ENCODE peak calls at places on chromosomes 5 and 9, in ten cellular contexts. One of them, this sample, is unnamed.

GRCh38 chr9:129763235-129763917 is 10.5 kb upstream of the PTGES start:
- DNase-seq in spleen: no peak
- DNase-seq in stomach: no peak
- DNase-seq in pancreas: no peak
- DNase-seq in SK-N-SH: no peak
- DNase-seq in IMR-90: peak; percentile 80
- DNase-seq in sigmoid colon: peak; percentile 76
- DNase-seq in psoas muscle: no peak
- DNase-seq in fibroblast of lung: peak; percentile 59
- DNase-seq in neural progenitor cell: no peak
- DNase-seq in this sample: no peak

GRCh38 chr5:133918731-133919130 is 49.7 kb downstream of the C5orf15 start:
- DNase-seq in stomach: no peak
- DNase-seq in neural progenitor cell: no peak
- DNase-seq in fibroblast of lung: no peak
- DNase-seq in psoas muscle: no peak
- DNase-seq in IMR-90: no peak
- DNase-seq in sigmoid colon: no peak
- DNase-seq in spleen: no peak
- DNase-seq in SK-N-SH: no peak
- DNase-seq in pancreas: no peak
- DNase-seq in this sample: no peak

GRCh38 chr5:133905494-133905893 is 62.9 kb downstream of the C5orf15 start:
- DNase-seq in neural progenitor cell: no peak
- DNase-seq in pancreas: no peak
- DNase-seq in fibroblast of lung: no peak
- DNase-seq in psoas muscle: no peak
- DNase-seq in IMR-90: no peak
- DNase-seq in spleen: no peak
- DNase-seq in sigmoid colon: no peak
- DNase-seq in stomach: no peak
- DNase-seq in SK-N-SH: no peak
- DNase-seq in this sample: no peak

GRCh38 chr5:154194348-154195329 is 4.1 kb downstream of the GALNT10 start:
- DNase-seq in neural progenitor cell: peak; percentile 64
- DNase-seq in psoas muscle: no peak
- DNase-seq in stomach: peak; percentile 45
- DNase-seq in fibroblast of lung: peak; percentile 88
- DNase-seq in SK-N-SH: no peak
- DNase-seq in pancreas: no peak
- DNase-seq in IMR-90: peak; percentile 73
- DNase-seq in spleen: no peak
- DNase-seq in sigmoid colon: no peak
- DNase-seq in this sample: no peak

GRCh38 chr9:34633851-34634550 is 3.6 kb downstream of the SIGMAR1 start:
- DNase-seq in spleen: peak; percentile 87
- DNase-seq in psoas muscle: peak; percentile 82
- DNase-seq in neural progenitor cell: peak; percentile 84
- DNase-seq in fibroblast of lung: peak; percentile 46
- DNase-seq in IMR-90: peak; percentile 64
- DNase-seq in stomach: peak; percentile 65
- DNase-seq in SK-N-SH: peak; percentile 84
- DNase-seq in pancreas: peak; percentile 53
- DNase-seq in sigmoid colon: peak; percentile 79
- DNase-seq in this sample: no peak

GRCh38 chr5:170451764-170452365 is 52.0 kb upstream of the KCNIP1 start:
- DNase-seq in fibroblast of lung: peak; percentile 66
- DNase-seq in stomach: no peak
- DNase-seq in sigmoid colon: no peak
- DNase-seq in spleen: no peak
- DNase-seq in pancreas: no peak
- DNase-seq in SK-N-SH: no peak
- DNase-seq in neural progenitor cell: no peak
- DNase-seq in IMR-90: peak; percentile 8
- DNase-seq in psoas muscle: no peak
- DNase-seq in this sample: no peak

GRCh38 chr5:174607205-174607604 is 117.2 kb upstream of the MSX2 start:
- DNase-seq in pancreas: no peak
- DNase-seq in neural progenitor cell: no peak
- DNase-seq in IMR-90: no peak
- DNase-seq in psoas muscle: no peak
- DNase-seq in sigmoid colon: no peak
- DNase-seq in spleen: no peak
- DNase-seq in stomach: no peak
- DNase-seq in fibroblast of lung: no peak
- DNase-seq in SK-N-SH: no peak
- DNase-seq in this sample: no peak

GRCh38 chr5:172868924-172869565 is 35.0 kb downstream of the ERGIC1 start:
- DNase-seq in sigmoid colon: peak; percentile 98
- DNase-seq in pancreas: peak; percentile 67
- DNase-seq in psoas muscle: peak; percentile 95
- DNase-seq in neural progenitor cell: no peak
- DNase-seq in spleen: peak; percentile 64
- DNase-seq in stomach: peak; percentile 72
- DNase-seq in fibroblast of lung: peak; percentile 94
- DNase-seq in SK-N-SH: peak; percentile 39
- DNase-seq in IMR-90: peak; percentile 96
- DNase-seq in this sample: peak; percentile 89

GRCh38 chr9:112540800-112541199 is 54.2 kb downstream of the KIAA1958 start:
- DNase-seq in spleen: no peak
- DNase-seq in IMR-90: peak; percentile 8
- DNase-seq in stomach: no peak
- DNase-seq in neural progenitor cell: no peak
- DNase-seq in SK-N-SH: no peak
- DNase-seq in fibroblast of lung: no peak
- DNase-seq in psoas muscle: no peak
- DNase-seq in sigmoid colon: no peak
- DNase-seq in pancreas: no peak
- DNase-seq in this sample: no peak

DNA sequence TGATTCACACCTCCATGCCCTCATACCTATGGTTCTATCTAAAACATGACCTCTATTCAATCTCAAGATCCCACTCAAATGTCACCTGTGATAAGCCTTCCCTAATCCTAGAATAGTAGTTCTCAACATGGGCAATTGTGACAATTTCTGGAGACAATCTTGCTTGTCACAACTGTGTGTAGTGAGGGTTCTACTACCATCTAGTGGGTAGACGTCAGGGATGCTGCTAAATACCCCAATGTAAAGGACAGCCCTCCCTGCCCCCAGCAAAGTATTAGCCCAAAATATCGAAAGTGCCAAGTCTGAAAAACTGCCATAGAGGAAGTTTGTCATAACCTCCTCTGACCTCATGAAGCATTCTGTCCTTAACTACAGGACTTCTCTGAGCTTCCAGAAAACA is 32.0 kb downstream of the TBCA start:
- DNase-seq in stomach: no peak
- DNase-seq in pancreas: no peak
- DNase-seq in SK-N-SH: no peak
- DNase-seq in neural progenitor cell: no peak
- DNase-seq in psoas muscle: no peak
- DNase-seq in sigmoid colon: no peak
- DNase-seq in IMR-90: no peak
- DNase-seq in fibroblast of lung: no peak
- DNase-seq in spleen: no peak
- DNase-seq in this sample: no peak
- TF ChIP-seq CTCF in stomach: no peak
- TF ChIP-seq CTCF in pancreas: no peak
- TF ChIP-seq CTCF in SK-N-SH: no peak
- TF ChIP-seq CTCF in neural progenitor cell: no peak
- TF ChIP-seq CTCF in psoas muscle: no peak
- TF ChIP-seq CTCF in sigmoid colon: no peak
- TF ChIP-seq CTCF in IMR-90: no peak
- TF ChIP-seq CTCF in fibroblast of lung: no peak
- TF ChIP-seq CTCF in spleen: no peak
- TF ChIP-seq CTCF in this sample: no peak

GRCh38 chr5:96834016-96834415 is 26.3 kb upstream of the ERAP1 start:
- DNase-seq in psoas muscle: no peak
- DNase-seq in pancreas: no peak
- DNase-seq in neural progenitor cell: no peak
- DNase-seq in SK-N-SH: no peak
- DNase-seq in spleen: no peak
- DNase-seq in IMR-90: no peak
- DNase-seq in stomach: no peak
- DNase-seq in fibroblast of lung: peak; percentile 72
- DNase-seq in sigmoid colon: no peak
- DNase-seq in this sample: no peak
- H3K4me1 ChIP-seq in psoas muscle: no peaks in the 10 kb centered on the region
- H3K4me1 ChIP-seq in pancreas: no peaks in the 10 kb centered on the region
- H3K4me1 ChIP-seq in neural progenitor cell: peaks cover 1% of the 10 kb centered on the region
- H3K4me1 ChIP-seq in SK-N-SH: peaks cover 6% of the 10 kb centered on the region
- H3K4me1 ChIP-seq in spleen: no peaks in the 10 kb centered on the region
- H3K4me1 ChIP-seq in IMR-90: no peaks in the 10 kb centered on the region
- H3K4me1 ChIP-seq in stomach: peaks cover 4% of the 10 kb centered on the region
- H3K4me1 ChIP-seq in fibroblast of lung: no peaks in the 10 kb centered on the region
- H3K4me1 ChIP-seq in sigmoid colon: no peaks in the 10 kb centered on the region
- H3K4me1 ChIP-seq in this sample: no peaks in the 10 kb centered on the region

GRCh38 chr9:124399999-124400940 is 15.0 kb downstream of the PSMB7 start:
- DNase-seq in pancreas: no peak
- DNase-seq in stomach: no peak
- DNase-seq in psoas muscle: no peak
- DNase-seq in sigmoid colon: no peak
- DNase-seq in SK-N-SH: no peak
- DNase-seq in spleen: no peak
- DNase-seq in fibroblast of lung: no peak
- DNase-seq in IMR-90: peak; percentile 44
- DNase-seq in neural progenitor cell: peak; percentile 48
- DNase-seq in this sample: no peak

GRCh38 chr9:124398191-124398590 is 17.1 kb downstream of the PSMB7 start:
- DNase-seq in spleen: no peak
- DNase-seq in sigmoid colon: no peak
- DNase-seq in pancreas: no peak
- DNase-seq in SK-N-SH: no peak
- DNase-seq in IMR-90: no peak
- DNase-seq in stomach: no peak
- DNase-seq in psoas muscle: no peak
- DNase-seq in neural progenitor cell: peak; percentile 71
- DNase-seq in fibroblast of lung: no peak
- DNase-seq in this sample: no peak

GRCh38 chr9:124399323-124399962 is 15.8 kb downstream of the PSMB7 start:
- DNase-seq in fibroblast of lung: peak; percentile 75
- DNase-seq in IMR-90: peak; percentile 67
- DNase-seq in neural progenitor cell: peak; percentile 80
- DNase-seq in psoas muscle: peak; percentile 81
- DNase-seq in stomach: no peak
- DNase-seq in sigmoid colon: no peak
- DNase-seq in pancreas: no peak
- DNase-seq in SK-N-SH: no peak
- DNase-seq in spleen: no peak
- DNase-seq in this sample: no peak

GRCh38 chr9:124403246-124403645 is 12.0 kb downstream of the PSMB7 start:
- DNase-seq in spleen: no peak
- DNase-seq in fibroblast of lung: no peak
- DNase-seq in pancreas: no peak
- DNase-seq in stomach: no peak
- DNase-seq in psoas muscle: no peak
- DNase-seq in IMR-90: no peak
- DNase-seq in sigmoid colon: no peak
- DNase-seq in SK-N-SH: no peak
- DNase-seq in neural progenitor cell: no peak
- DNase-seq in this sample: no peak
- H3K36me3 ChIP-seq in spleen: peaks cover 50% of the 10 kb centered on the region
- H3K36me3 ChIP-seq in fibroblast of lung: peaks cover 4% of the 10 kb centered on the region
- H3K36me3 ChIP-seq in pancreas: peaks cover 48% of the 10 kb centered on the region
- H3K36me3 ChIP-seq in stomach: peaks cover 43% of the 10 kb centered on the region
- H3K36me3 ChIP-seq in psoas muscle: peaks cover 71% of the 10 kb centered on the region
- H3K36me3 ChIP-seq in IMR-90: peaks cover 36% of the 10 kb centered on the region
- H3K36me3 ChIP-seq in sigmoid colon: peaks cover 72% of the 10 kb centered on the region
- H3K36me3 ChIP-seq in SK-N-SH: peaks cover 75% of the 10 kb centered on the region
- H3K36me3 ChIP-seq in neural progenitor cell: peaks cover 17% of the 10 kb centered on the region
- H3K36me3 ChIP-seq in this sample: peaks cover 75% of the 10 kb centered on the region

DNA sequence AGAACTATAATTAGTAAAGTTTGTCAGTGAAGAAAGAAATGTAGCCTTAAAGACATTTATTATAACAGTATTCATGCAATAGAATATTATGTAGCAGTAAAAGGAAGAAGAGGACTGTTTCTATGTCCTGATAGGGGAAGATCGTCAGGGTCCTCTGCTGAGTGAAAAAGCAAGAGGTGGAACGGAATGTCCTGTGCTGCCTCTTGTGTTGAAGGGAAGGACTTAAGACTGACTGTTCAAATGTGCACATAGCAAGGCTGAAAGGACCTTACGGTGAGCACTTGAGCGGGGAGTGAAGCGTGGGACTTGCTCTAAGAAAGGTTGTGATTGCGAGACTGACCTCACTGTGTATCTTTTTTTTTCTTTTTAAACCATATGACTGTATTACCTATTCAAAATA is 63.2 kb downstream of the SNX24 start:
- DNase-seq in SK-N-SH: no peak
- DNase-seq in sigmoid colon: no peak
- DNase-seq in spleen: no peak
- DNase-seq in psoas muscle: no peak
- DNase-seq in fibroblast of lung: no peak
- DNase-seq in neural progenitor cell: peak; percentile 23
- DNase-seq in pancreas: no peak
- DNase-seq in stomach: no peak
- DNase-seq in IMR-90: no peak
- DNase-seq in this sample: peak; percentile 70
- TF ChIP-seq CTCF in SK-N-SH: no peak
- TF ChIP-seq CTCF in sigmoid colon: no peak
- TF ChIP-seq CTCF in spleen: no peak
- TF ChIP-seq CTCF in psoas muscle: no peak
- TF ChIP-seq CTCF in fibroblast of lung: no peak
- TF ChIP-seq CTCF in neural progenitor cell: no peak
- TF ChIP-seq CTCF in pancreas: no peak
- TF ChIP-seq CTCF in stomach: no peak
- TF ChIP-seq CTCF in IMR-90: no peak
- TF ChIP-seq CTCF in this sample: peak; percentile 14

DNA sequence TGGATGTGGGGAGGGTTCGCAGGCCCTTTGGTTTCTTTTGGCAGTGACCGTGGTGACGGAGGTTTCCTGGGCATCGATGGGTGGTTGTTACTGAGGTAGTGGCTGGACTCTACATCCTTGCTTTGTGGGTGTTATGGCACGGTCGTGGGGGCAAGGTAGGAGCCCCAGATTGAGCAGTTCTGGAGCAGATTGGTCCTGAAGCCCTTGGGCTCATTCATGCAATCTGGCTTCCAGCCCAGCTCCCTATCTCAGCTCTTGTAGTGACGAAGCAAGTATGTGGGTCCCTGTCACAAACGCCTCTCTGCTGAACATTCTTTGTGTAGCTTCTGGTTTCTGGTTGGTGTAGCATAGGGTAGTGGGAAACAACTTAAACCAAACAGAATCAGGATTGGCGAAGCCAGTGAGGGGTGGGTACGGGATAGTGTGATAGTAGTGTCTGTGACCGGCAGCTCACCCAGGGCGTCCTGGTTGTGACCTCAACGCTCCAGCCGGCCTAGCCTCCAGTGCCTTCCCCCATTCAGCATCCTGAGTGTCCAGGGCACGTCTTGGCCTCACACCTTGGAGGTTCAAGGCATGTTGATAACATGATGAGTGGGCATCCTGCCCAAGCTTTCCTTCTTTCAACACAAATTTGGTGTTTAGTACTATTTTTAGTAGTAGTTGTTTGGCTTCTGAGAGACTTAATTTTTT is 2.9 kb downstream of the NDUFS6 start:
- DNase-seq in spleen: peak; percentile 56
- DNase-seq in neural progenitor cell: no peak
- DNase-seq in IMR-90: peak; percentile 10
- DNase-seq in sigmoid colon: no peak
- DNase-seq in psoas muscle: no peak
- DNase-seq in fibroblast of lung: no peak
- DNase-seq in pancreas: no peak
- DNase-seq in SK-N-SH: no peak
- DNase-seq in stomach: no peak
- DNase-seq in this sample: peak; percentile 26
- H3K4me1 ChIP-seq in spleen: peaks cover 34% of the 10 kb centered on the region
- H3K4me1 ChIP-seq in neural progenitor cell: peaks cover 6% of the 10 kb centered on the region
- H3K4me1 ChIP-seq in IMR-90: peaks cover 6% of the 10 kb centered on the region
- H3K4me1 ChIP-seq in sigmoid colon: peaks cover 18% of the 10 kb centered on the region
- H3K4me1 ChIP-seq in psoas muscle: peaks cover 23% of the 10 kb centered on the region
- H3K4me1 ChIP-seq in fibroblast of lung: no peaks in the 10 kb centered on the region
- H3K4me1 ChIP-seq in pancreas: peaks cover 8% of the 10 kb centered on the region
- H3K4me1 ChIP-seq in SK-N-SH: no peaks in the 10 kb centered on the region
- H3K4me1 ChIP-seq in stomach: peaks cover 41% of the 10 kb centered on the region
- H3K4me1 ChIP-seq in this sample: peaks cover 7% of the 10 kb centered on the region

GRCh38 chr5:138349842-138350635 is 2.4 kb upstream of the KDM3B start:
- DNase-seq in spleen: no peak
- DNase-seq in SK-N-SH: no peak
- DNase-seq in fibroblast of lung: peak; percentile 67
- DNase-seq in pancreas: no peak
- DNase-seq in stomach: no peak
- DNase-seq in neural progenitor cell: no peak
- DNase-seq in psoas muscle: no peak
- DNase-seq in IMR-90: peak; percentile 40
- DNase-seq in sigmoid colon: no peak
- DNase-seq in this sample: no peak
- H3K36me3 ChIP-seq in spleen: peaks cover 36% of the 10 kb centered on the region
- H3K36me3 ChIP-seq in SK-N-SH: peaks cover 30% of the 10 kb centered on the region
- H3K36me3 ChIP-seq in fibroblast of lung: peaks cover 19% of the 10 kb centered on the region
- H3K36me3 ChIP-seq in pancreas: peaks cover 34% of the 10 kb centered on the region
- H3K36me3 ChIP-seq in stomach: peaks cover 34% of the 10 kb centered on the region
- H3K36me3 ChIP-seq in neural progenitor cell: peaks cover 6% of the 10 kb centered on the region
- H3K36me3 ChIP-seq in psoas muscle: peaks cover 38% of the 10 kb centered on the region
- H3K36me3 ChIP-seq in IMR-90: peaks cover 37% of the 10 kb centered on the region
- H3K36me3 ChIP-seq in sigmoid colon: peaks cover 43% of the 10 kb centered on the region
- H3K36me3 ChIP-seq in this sample: peaks cover 40% of the 10 kb centered on the region

This sample was measured in upper lobe of right lung.